ENCODE peak calls at places on chromosomes 6 and 20, in eight cellular contexts. One of them, this sample, is unnamed. For H3K36me3, the result is how much of the 10 kb centered on the place peaks cover.

GRCh38 chr6:158784505-158784904 is 34.7 kb downstream of the EZR start:
- DNase-seq in naive thymus-derived CD4-positive, alpha-beta T cell: no peak
- DNase-seq in CD8-positive, alpha-beta T cell: no peak
- DNase-seq in CD4-positive, alpha-beta memory T cell: no peak
- DNase-seq in psoas muscle: no peak
- DNase-seq in small intestine: no peak
- DNase-seq in esophagus squamous epithelium: no peak
- DNase-seq in breast epithelium: peak
- DNase-seq in this sample: no peak

GRCh38 chr6:17768388-17768787 is 61.7 kb upstream of the NUP153 start:
- DNase-seq in naive thymus-derived CD4-positive, alpha-beta T cell: no peak
- DNase-seq in CD8-positive, alpha-beta T cell: no peak
- DNase-seq in CD4-positive, alpha-beta memory T cell: no peak
- DNase-seq in psoas muscle: no peak
- DNase-seq in small intestine: no peak
- DNase-seq in esophagus squamous epithelium: no peak
- DNase-seq in breast epithelium: no peak
- DNase-seq in this sample: no peak

GRCh38 chr6:33314943-33315752 is 1.3 kb upstream of the TAPBP start:
- DNase-seq in naive thymus-derived CD4-positive, alpha-beta T cell: no peak
- DNase-seq in CD8-positive, alpha-beta T cell: no peak
- DNase-seq in CD4-positive, alpha-beta memory T cell: no peak
- DNase-seq in psoas muscle: peak
- DNase-seq in small intestine: peak
- DNase-seq in esophagus squamous epithelium: no peak
- DNase-seq in breast epithelium: peak
- DNase-seq in this sample: no peak

GRCh38 chr6:83270971-83271714 is 78.0 kb downstream of the RWDD2A start:
- DNase-seq in naive thymus-derived CD4-positive, alpha-beta T cell: no peak
- DNase-seq in CD8-positive, alpha-beta T cell: no peak
- DNase-seq in CD4-positive, alpha-beta memory T cell: no peak
- DNase-seq in psoas muscle: no peak
- DNase-seq in small intestine: peak
- DNase-seq in esophagus squamous epithelium: no peak
- DNase-seq in breast epithelium: no peak
- DNase-seq in this sample: no peak

GRCh38 chr6:68777956-68778355 is 142.9 kb downstream of the ADGRB3 start:
- DNase-seq in naive thymus-derived CD4-positive, alpha-beta T cell: no peak
- DNase-seq in CD8-positive, alpha-beta T cell: no peak
- DNase-seq in CD4-positive, alpha-beta memory T cell: no peak
- DNase-seq in psoas muscle: no peak
- DNase-seq in small intestine: no peak
- DNase-seq in esophagus squamous epithelium: no peak
- DNase-seq in breast epithelium: no peak
- DNase-seq in this sample: no peak

GRCh38 chr6:48881551-48881950 is 581.5 kb downstream of the MMUT start:
- DNase-seq in naive thymus-derived CD4-positive, alpha-beta T cell: no peak
- DNase-seq in CD8-positive, alpha-beta T cell: no peak
- DNase-seq in CD4-positive, alpha-beta memory T cell: no peak
- DNase-seq in psoas muscle: no peak
- DNase-seq in small intestine: no peak
- DNase-seq in esophagus squamous epithelium: no peak
- DNase-seq in breast epithelium: no peak
- DNase-seq in this sample: no peak

GRCh38 chr6:143183735-143184134 is 123.0 kb downstream of the AIG1 start:
- DNase-seq in naive thymus-derived CD4-positive, alpha-beta T cell: no peak
- DNase-seq in CD8-positive, alpha-beta T cell: no peak
- DNase-seq in CD4-positive, alpha-beta memory T cell: no peak
- DNase-seq in psoas muscle: no peak
- DNase-seq in small intestine: no peak
- DNase-seq in esophagus squamous epithelium: no peak
- DNase-seq in breast epithelium: no peak
- DNase-seq in this sample: no peak

GRCh38 chr20:63771046-63771707 is 31.6 kb downstream of the SLC2A4RG start:
- DNase-seq in naive thymus-derived CD4-positive, alpha-beta T cell: no peak
- DNase-seq in CD8-positive, alpha-beta T cell: no peak
- DNase-seq in CD4-positive, alpha-beta memory T cell: no peak
- DNase-seq in psoas muscle: no peak
- DNase-seq in small intestine: no peak
- DNase-seq in esophagus squamous epithelium: no peak
- DNase-seq in breast epithelium: no peak
- DNase-seq in this sample: no peak

GRCh38 chr6:90160013-90160412 is 136.6 kb downstream of the BACH2 start:
- DNase-seq in naive thymus-derived CD4-positive, alpha-beta T cell: no peak
- DNase-seq in CD8-positive, alpha-beta T cell: no peak
- DNase-seq in CD4-positive, alpha-beta memory T cell: no peak
- DNase-seq in psoas muscle: no peak
- DNase-seq in small intestine: no peak
- DNase-seq in esophagus squamous epithelium: no peak
- DNase-seq in breast epithelium: no peak
- DNase-seq in this sample: no peak

DNA sequence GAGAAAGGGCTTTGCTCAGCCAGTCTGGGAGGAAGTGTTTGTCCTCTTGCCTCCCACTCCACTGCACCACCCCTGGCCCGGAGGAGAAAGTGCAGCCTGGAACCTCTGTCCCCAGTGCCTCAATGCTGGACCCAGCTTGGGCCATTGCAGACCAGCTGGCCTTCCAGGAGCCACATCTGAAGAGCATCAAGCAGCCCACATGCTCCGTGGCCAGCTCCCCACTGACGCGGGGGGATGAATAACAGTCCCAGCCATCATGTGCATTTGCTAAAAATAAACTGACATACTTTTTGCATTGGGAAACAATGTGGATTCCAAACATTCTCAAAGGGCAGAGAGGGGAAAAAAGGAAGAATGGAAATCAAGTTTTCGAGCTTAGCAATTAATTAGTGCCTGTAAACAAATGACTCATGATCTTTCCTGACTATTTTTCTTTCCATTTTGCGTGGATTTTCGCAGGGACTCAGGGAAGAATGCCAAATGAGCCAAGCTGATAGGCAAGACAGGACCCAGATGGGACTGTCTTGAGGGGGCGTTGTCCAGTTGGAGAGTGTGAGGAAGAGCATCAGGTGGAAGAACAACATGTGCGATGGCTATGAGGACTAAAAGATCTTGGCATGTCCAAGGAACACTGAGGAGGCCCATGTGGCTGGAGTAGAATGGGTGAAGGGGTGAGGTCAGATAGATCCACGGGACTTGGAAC is 34.1 kb downstream of the CEBPB start:
- DNase-seq in naive thymus-derived CD4-positive, alpha-beta T cell: no peak
- DNase-seq in CD8-positive, alpha-beta T cell: no peak
- DNase-seq in CD4-positive, alpha-beta memory T cell: no peak
- DNase-seq in psoas muscle: peak
- DNase-seq in small intestine: no peak
- DNase-seq in esophagus squamous epithelium: no peak
- DNase-seq in breast epithelium: peak
- DNase-seq in this sample: peak
- H3K27ac ChIP-seq in naive thymus-derived CD4-positive, alpha-beta T cell: no peak
- H3K27ac ChIP-seq in CD8-positive, alpha-beta T cell: no peak
- H3K27ac ChIP-seq in CD4-positive, alpha-beta memory T cell: no peak
- H3K27ac ChIP-seq in psoas muscle: peak
- H3K27ac ChIP-seq in small intestine: no peak
- H3K27ac ChIP-seq in esophagus squamous epithelium: peak
- H3K27ac ChIP-seq in breast epithelium: peak
- H3K27ac ChIP-seq in this sample: no peak

DNA sequence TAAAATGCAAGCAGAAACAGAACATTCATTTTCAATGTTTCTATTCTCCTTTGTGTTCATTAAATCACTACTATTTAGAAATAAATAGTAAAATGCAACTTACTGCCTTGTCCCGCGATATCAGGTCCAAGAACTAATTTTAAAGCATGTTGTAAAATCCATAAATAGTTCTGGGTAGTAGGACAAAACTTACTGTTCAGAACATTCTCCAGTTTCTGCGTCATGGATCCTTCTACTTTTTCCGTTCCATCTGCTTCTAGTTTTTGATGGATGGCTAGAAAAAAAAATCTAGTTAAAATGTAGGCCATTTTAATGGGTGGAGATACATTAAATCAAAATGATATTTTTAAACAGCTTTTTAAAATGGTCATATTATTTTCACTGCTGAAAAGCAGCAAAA is 47.0 kb downstream of the HUS1B start:
- DNase-seq in naive thymus-derived CD4-positive, alpha-beta T cell: no peak
- DNase-seq in CD8-positive, alpha-beta T cell: no peak
- DNase-seq in CD4-positive, alpha-beta memory T cell: no peak
- DNase-seq in psoas muscle: no peak
- DNase-seq in small intestine: no peak
- DNase-seq in esophagus squamous epithelium: no peak
- DNase-seq in breast epithelium: no peak
- DNase-seq in this sample: no peak
- H3K36me3 ChIP-seq in naive thymus-derived CD4-positive, alpha-beta T cell: under half
- H3K36me3 ChIP-seq in CD8-positive, alpha-beta T cell: under half
- H3K36me3 ChIP-seq in CD4-positive, alpha-beta memory T cell: under half
- H3K36me3 ChIP-seq in psoas muscle: under half
- H3K36me3 ChIP-seq in small intestine: under half
- H3K36me3 ChIP-seq in esophagus squamous epithelium: under half
- H3K36me3 ChIP-seq in breast epithelium: under half
- H3K36me3 ChIP-seq in this sample: under half

GRCh38 chr6:129765008-129765407 is 55.0 kb upstream of the ARHGAP18 start:
- DNase-seq in naive thymus-derived CD4-positive, alpha-beta T cell: no peak
- DNase-seq in CD8-positive, alpha-beta T cell: no peak
- DNase-seq in CD4-positive, alpha-beta memory T cell: no peak
- DNase-seq in psoas muscle: no peak
- DNase-seq in small intestine: no peak
- DNase-seq in esophagus squamous epithelium: no peak
- DNase-seq in breast epithelium: no peak
- DNase-seq in this sample: no peak

GRCh38 chr6:129754750-129755149 is 44.8 kb upstream of the ARHGAP18 start:
- DNase-seq in naive thymus-derived CD4-positive, alpha-beta T cell: no peak
- DNase-seq in CD8-positive, alpha-beta T cell: no peak
- DNase-seq in CD4-positive, alpha-beta memory T cell: no peak
- DNase-seq in psoas muscle: no peak
- DNase-seq in small intestine: no peak
- DNase-seq in esophagus squamous epithelium: no peak
- DNase-seq in breast epithelium: no peak
- DNase-seq in this sample: no peak

GRCh38 chr6:129755787-129756186 is 45.8 kb upstream of the ARHGAP18 start:
- DNase-seq in naive thymus-derived CD4-positive, alpha-beta T cell: no peak
- DNase-seq in CD8-positive, alpha-beta T cell: no peak
- DNase-seq in CD4-positive, alpha-beta memory T cell: no peak
- DNase-seq in psoas muscle: no peak
- DNase-seq in small intestine: no peak
- DNase-seq in esophagus squamous epithelium: no peak
- DNase-seq in breast epithelium: no peak
- DNase-seq in this sample: no peak

GRCh38 chr6:129759851-129760595 is 50.0 kb upstream of the ARHGAP18 start:
- DNase-seq in naive thymus-derived CD4-positive, alpha-beta T cell: no peak
- DNase-seq in CD8-positive, alpha-beta T cell: no peak
- DNase-seq in CD4-positive, alpha-beta memory T cell: no peak
- DNase-seq in psoas muscle: no peak
- DNase-seq in small intestine: no peak
- DNase-seq in esophagus squamous epithelium: no peak
- DNase-seq in breast epithelium: no peak
- DNase-seq in this sample: no peak
- H3K27ac ChIP-seq in naive thymus-derived CD4-positive, alpha-beta T cell: no peak
- H3K27ac ChIP-seq in CD8-positive, alpha-beta T cell: no peak
- H3K27ac ChIP-seq in CD4-positive, alpha-beta memory T cell: no peak
- H3K27ac ChIP-seq in psoas muscle: no peak
- H3K27ac ChIP-seq in small intestine: no peak
- H3K27ac ChIP-seq in esophagus squamous epithelium: no peak
- H3K27ac ChIP-seq in breast epithelium: no peak
- H3K27ac ChIP-seq in this sample: no peak

DNA sequence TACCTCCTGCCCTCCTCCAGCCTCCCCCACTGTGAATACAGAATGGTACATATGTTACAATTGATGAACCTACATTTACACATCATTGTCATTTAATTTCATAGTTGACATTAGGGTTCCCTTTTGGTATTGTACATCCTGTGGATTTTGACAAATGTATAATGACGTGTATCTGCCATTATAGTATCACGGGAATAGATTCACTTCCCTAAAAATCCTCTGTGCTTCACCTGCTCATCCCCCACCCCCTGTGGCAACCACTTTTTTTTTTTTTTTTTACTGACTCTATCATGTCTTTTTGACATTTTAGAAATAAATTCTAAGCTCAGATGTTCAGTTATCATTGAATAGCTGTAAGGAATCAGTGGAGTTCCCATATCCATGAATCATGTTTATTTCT is 30.4 kb downstream of the HECA start:
- DNase-seq in naive thymus-derived CD4-positive, alpha-beta T cell: no peak
- DNase-seq in CD8-positive, alpha-beta T cell: no peak
- DNase-seq in CD4-positive, alpha-beta memory T cell: no peak
- DNase-seq in psoas muscle: no peak
- DNase-seq in small intestine: no peak
- DNase-seq in esophagus squamous epithelium: no peak
- DNase-seq in breast epithelium: no peak
- DNase-seq in this sample: no peak
- H3K36me3 ChIP-seq in naive thymus-derived CD4-positive, alpha-beta T cell: under half
- H3K36me3 ChIP-seq in CD8-positive, alpha-beta T cell: under half
- H3K36me3 ChIP-seq in CD4-positive, alpha-beta memory T cell: under half
- H3K36me3 ChIP-seq in psoas muscle: under half
- H3K36me3 ChIP-seq in small intestine: under half
- H3K36me3 ChIP-seq in esophagus squamous epithelium: under half
- H3K36me3 ChIP-seq in breast epithelium: under half
- H3K36me3 ChIP-seq in this sample: under half

DNA sequence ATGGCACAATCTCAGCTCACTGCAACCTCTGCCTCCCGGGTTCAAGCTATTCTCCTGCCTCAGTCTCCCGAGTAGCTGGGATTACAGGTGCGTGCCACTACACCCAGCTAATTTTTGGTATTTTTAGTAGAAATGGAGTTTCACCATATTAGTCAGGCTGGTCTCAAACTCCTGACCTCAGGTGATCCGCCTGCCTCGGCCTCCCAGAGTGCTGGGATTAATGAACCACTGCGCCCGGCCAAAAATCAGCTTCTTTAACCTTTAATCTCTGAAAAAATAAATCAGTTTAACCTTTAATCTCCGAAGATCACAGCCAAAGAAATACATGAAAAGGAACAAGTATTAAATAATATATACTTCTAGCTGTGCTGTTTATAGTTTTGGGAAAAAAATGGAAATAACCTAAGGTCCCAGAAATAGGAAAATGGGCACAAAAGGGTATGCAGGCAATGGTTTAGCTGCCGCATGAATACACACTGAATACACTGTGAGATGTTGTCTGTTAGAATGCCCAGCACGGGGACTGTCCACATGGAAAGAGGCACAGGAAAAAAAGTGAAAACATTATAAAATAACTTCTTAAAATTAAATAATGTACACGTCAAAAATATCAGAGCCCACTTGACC is 1.6 kb downstream of the NQO2 start:
- DNase-seq in naive thymus-derived CD4-positive, alpha-beta T cell: no peak
- DNase-seq in CD8-positive, alpha-beta T cell: no peak
- DNase-seq in CD4-positive, alpha-beta memory T cell: no peak
- DNase-seq in psoas muscle: no peak
- DNase-seq in small intestine: no peak
- DNase-seq in esophagus squamous epithelium: no peak
- DNase-seq in breast epithelium: no peak
- DNase-seq in this sample: no peak
- H3K27ac ChIP-seq in naive thymus-derived CD4-positive, alpha-beta T cell: no peak
- H3K27ac ChIP-seq in CD8-positive, alpha-beta T cell: no peak
- H3K27ac ChIP-seq in CD4-positive, alpha-beta memory T cell: no peak
- H3K27ac ChIP-seq in psoas muscle: peak
- H3K27ac ChIP-seq in small intestine: no peak
- H3K27ac ChIP-seq in esophagus squamous epithelium: no peak
- H3K27ac ChIP-seq in breast epithelium: no peak
- H3K27ac ChIP-seq in this sample: peak

GRCh38 chr6:31727034-31727716 is 1.9 kb downstream of the DDAH2 start:
- DNase-seq in naive thymus-derived CD4-positive, alpha-beta T cell: no peak
- DNase-seq in CD8-positive, alpha-beta T cell: peak
- DNase-seq in CD4-positive, alpha-beta memory T cell: no peak
- DNase-seq in psoas muscle: no peak
- DNase-seq in small intestine: peak
- DNase-seq in esophagus squamous epithelium: no peak
- DNase-seq in breast epithelium: no peak
- DNase-seq in this sample: no peak
- H3K36me3 ChIP-seq in naive thymus-derived CD4-positive, alpha-beta T cell: under half
- H3K36me3 ChIP-seq in CD8-positive, alpha-beta T cell: under half
- H3K36me3 ChIP-seq in CD4-positive, alpha-beta memory T cell: under half
- H3K36me3 ChIP-seq in psoas muscle: under half
- H3K36me3 ChIP-seq in small intestine: under half
- H3K36me3 ChIP-seq in esophagus squamous epithelium: under half
- H3K36me3 ChIP-seq in breast epithelium: under half
- H3K36me3 ChIP-seq in this sample: under half